ENCODE peak calls at places on chromosomes 6 and 20, in ten cellular contexts. E is activated CD4-positive, CD25-positive, alpha-beta regulatory T cell; Q is AG10803; R is CD8-positive, alpha-beta memory T cell; V is fibroblast of the conjunctiva; X is bronchial epithelial cell; K is breast epithelium; H is astrocyte of the hippocampus; F is fibroblast of pulmonary artery; P is A549. A is an unnamed sample.

GRCh38 chr20:24743641-24744040 is 205.4 kb upstream of the CST7 start:
- DNase-seq in H (no peak), E (no peak), R (no peak), K (no peak), Q (no peak), F (no peak), V (no peak), P (no peak), X (no peak), A (no peak)

GRCh38 chr6:108736832-108737231 is 111.4 kb upstream of the ARMC2 start:
- DNase-seq in P (peak), K (no peak), V (peak), H (peak), F (peak), E (no peak), R (no peak), X (peak), Q (peak), A (peak)

GRCh38 chr6:153001767-153002612 is 519 bp downstream of the MTRF1L start:
- DNase-seq in E (no peak), H (peak), Q (peak), F (no peak), P (no peak), R (no peak), V (no peak), K (no peak), X (peak), A (peak)

GRCh38 chr6:41894366-41895299 is 542 bp downstream of the USP49 start:
- DNase-seq in V (no peak), H (peak), Q (no peak), X (peak), R (no peak), F (peak), E (no peak), P (no peak), K (no peak), A (peak)

GRCh38 chr6:155887431-155887830 is 431.8 kb upstream of the NOX3 start:
- DNase-seq in K (no peak), Q (no peak), P (no peak), X (no peak), F (no peak), H (no peak), V (no peak), R (no peak), E (no peak), A (no peak)

GRCh38 chr6:25298508-25298834 is 19.3 kb downstream of the CARMIL1 start:
- DNase-seq in E (no peak), V (no peak), K (no peak), H (no peak), Q (no peak), P (no peak), F (no peak), X (no peak), R (no peak), A (peak)

GRCh38 chr6:124924333-124924759 is 37.9 kb upstream of the RNF217 start:
- DNase-seq in K (no peak), P (peak), E (no peak), H (peak), Q (peak), V (no peak), F (no peak), R (no peak), X (no peak), A (peak)

GRCh38 chr6:88636871-88637270 is 326.5 kb downstream of the RNGTT start:
- DNase-seq in R (no peak), F (no peak), Q (no peak), H (no peak), E (no peak), K (no peak), X (no peak), V (no peak), P (no peak), A (no peak)

GRCh38 chr20:25063981-25064380 is 6.0 kb upstream of the ACSS1 start:
- DNase-seq in V (no peak), H (no peak), Q (no peak), R (no peak), E (no peak), K (no peak), P (no peak), X (no peak), F (no peak), A (no peak)

GRCh38 chr6:53615633-53616449 is 49.7 kb downstream of the KLHL31 start:
- DNase-seq in K (no peak), H (peak), E (no peak), Q (peak), X (peak), F (peak), V (peak), R (no peak), P (peak), A (peak)

GRCh38 chr6:63348836-63349235 is 29.1 kb upstream of the LGSN start:
- DNase-seq in H (no peak), Q (no peak), R (no peak), F (no peak), X (peak), V (no peak), P (no peak), K (no peak), E (no peak), A (no peak)

GRCh38 chr6:35919827-35920751 is 809 bp downstream of the SRPK1 start:
- DNase-seq in P (peak), F (peak), K (no peak), V (peak), Q (peak), R (peak), X (peak), E (no peak), H (peak), A (peak)

GRCh38 chr6:116522896-116523295 is 11.5 kb downstream of the CALHM5 start:
- DNase-seq in K (no peak), P (no peak), F (no peak), E (no peak), R (no peak), X (no peak), V (no peak), H (no peak), Q (no peak), A (no peak)

GRCh38 chr6:7631466-7631865 is 41.5 kb downstream of the SNRNP48 start:
- DNase-seq in E (no peak), P (no peak), V (no peak), K (no peak), F (no peak), X (no peak), R (no peak), Q (no peak), H (no peak), A (no peak)

GRCh38 chr6:33776186-33776585 is 12.7 kb downstream of the LEMD2 start:
- DNase-seq in F (no peak), P (no peak), K (no peak), H (no peak), Q (no peak), X (no peak), R (no peak), E (no peak), V (no peak), A (no peak)

GRCh38 chr20:40446868-40447267 is 242.2 kb downstream of the MAFB start:
- DNase-seq in Q (no peak), F (no peak), P (no peak), E (no peak), X (no peak), R (no peak), V (no peak), K (no peak), H (no peak), A (no peak)

GRCh38 chr6:150025201-150025917 is at the start of gene RAET1L:
- DNase-seq in Q (peak), P (peak), X (peak), F (peak), V (peak), R (no peak), K (peak), E (no peak), H (peak), A (peak)

GRCh38 chr6:44000164-44000842 is 126.9 kb downstream of the MRPL14 start:
- DNase-seq in H (peak), Q (no peak), F (no peak), K (no peak), V (no peak), E (no peak), X (peak), R (peak), P (no peak), A (no peak)

GRCh38 chr6:30981942-30982772 is 1.4 kb upstream of the MUC21 start:
- DNase-seq in V (peak), E (no peak), R (no peak), Q (peak), H (peak), P (peak), X (peak), K (peak), F (peak), A (peak)

GRCh38 chr20:53611449-53611894 is 17.8 kb upstream of the ZNF217 start:
- DNase-seq in K (no peak), F (peak), X (peak), E (no peak), P (peak), H (peak), V (peak), R (no peak), Q (peak), A (peak)

GRCh38 chr20:45339084-45339483 is 9.1 kb downstream of the SDC4 start:
- DNase-seq in V (no peak), F (no peak), Q (no peak), P (no peak), R (no peak), X (peak), H (no peak), K (no peak), E (no peak), A (no peak)

GRCh38 chr20:53957421-53958172 is 112.8 kb downstream of the BCAS1 start:
- DNase-seq in Q (peak), H (peak), X (no peak), E (no peak), P (no peak), K (no peak), V (no peak), F (peak), R (no peak), A (peak)

GRCh38 chr20:58751956-58752355 is 59.4 kb downstream of the NPEPL1 start:
- DNase-seq in Q (no peak), F (no peak), K (no peak), X (no peak), E (no peak), P (no peak), V (no peak), R (no peak), H (no peak), A (no peak)

GRCh38 chr20:10982692-10983091 is 308.9 kb upstream of the JAG1 start:
- DNase-seq in F (peak), R (no peak), H (peak), Q (peak), V (no peak), P (peak), K (no peak), X (peak), E (no peak), A (peak)

GRCh38 chr6:127195833-127196232 is 70.8 kb upstream of the RNF146 start:
- DNase-seq in P (no peak), V (no peak), X (no peak), E (no peak), H (no peak), K (no peak), Q (no peak), F (no peak), R (no peak), A (no peak)

GRCh38 chr6:36780517-36781210 is 58.6 kb downstream of the CPNE5 start:
- DNase-seq in K (no peak), R (no peak), F (no peak), E (no peak), X (peak), P (no peak), Q (no peak), H (no peak), V (no peak), A (no peak)

A was measured in cardiac fibroblast.